ENCODE peak calls at places on chromosomes 6 and 20, in ten cellular contexts. One of them, this sample, is unnamed.
A peak's percentile ranks its signal among the peaks of the same experiment; 100 is the strongest.

GRCh38 chr6:7159790-7160525 is 52.2 kb downstream of the RREB1 start:
- DNase-seq in CD4-positive, CD25-positive, alpha-beta regulatory T cell: no peak
- DNase-seq in mesenchymal stem cell: no peak
- DNase-seq in cardiac muscle cell: no peak
- DNase-seq in mesendoderm: no peak
- DNase-seq in heart left ventricle: no peak
- DNase-seq in heart right ventricle: no peak
- DNase-seq in tibial nerve: no peak
- DNase-seq in neuronal stem cell: no peak
- DNase-seq in CD8-positive, alpha-beta memory T cell: no peak
- DNase-seq in this sample: no peak

GRCh38 chr6:106692112-106692822 is 62.9 kb downstream of the QRSL1 start:
- DNase-seq in cardiac muscle cell: peak; percentile 7
- DNase-seq in neuronal stem cell: peak; percentile 20
- DNase-seq in CD4-positive, CD25-positive, alpha-beta regulatory T cell: no peak
- DNase-seq in mesendoderm: peak; percentile 64
- DNase-seq in CD8-positive, alpha-beta memory T cell: no peak
- DNase-seq in tibial nerve: no peak
- DNase-seq in mesenchymal stem cell: peak; percentile 1
- DNase-seq in heart left ventricle: no peak
- DNase-seq in heart right ventricle: no peak
- DNase-seq in this sample: peak; percentile 37

GRCh38 chr6:108653864-108654402 is 93.2 kb downstream of the FOXO3 start:
- DNase-seq in heart left ventricle: peak; percentile 53
- DNase-seq in mesenchymal stem cell: no peak
- DNase-seq in CD8-positive, alpha-beta memory T cell: no peak
- DNase-seq in cardiac muscle cell: peak; percentile 84
- DNase-seq in tibial nerve: peak; percentile 55
- DNase-seq in heart right ventricle: peak; percentile 61
- DNase-seq in mesendoderm: no peak
- DNase-seq in neuronal stem cell: no peak
- DNase-seq in CD4-positive, CD25-positive, alpha-beta regulatory T cell: no peak
- DNase-seq in this sample: no peak

GRCh38 chr6:113860165-113860955 is 3.2 kb downstream of the MARCKS start:
- DNase-seq in mesendoderm: no peak
- DNase-seq in cardiac muscle cell: peak; percentile 66
- DNase-seq in neuronal stem cell: no peak
- DNase-seq in heart right ventricle: peak; percentile 42
- DNase-seq in CD4-positive, CD25-positive, alpha-beta regulatory T cell: no peak
- DNase-seq in heart left ventricle: peak; percentile 52
- DNase-seq in CD8-positive, alpha-beta memory T cell: no peak
- DNase-seq in tibial nerve: peak; percentile 16
- DNase-seq in mesenchymal stem cell: no peak
- DNase-seq in this sample: peak; percentile 85

GRCh38 chr6:87698618-87699017 is 3.4 kb downstream of the AKIRIN2 start:
- DNase-seq in cardiac muscle cell: no peak
- DNase-seq in heart right ventricle: no peak
- DNase-seq in CD4-positive, CD25-positive, alpha-beta regulatory T cell: no peak
- DNase-seq in mesenchymal stem cell: peak; percentile 41
- DNase-seq in neuronal stem cell: no peak
- DNase-seq in CD8-positive, alpha-beta memory T cell: no peak
- DNase-seq in tibial nerve: no peak
- DNase-seq in heart left ventricle: no peak
- DNase-seq in mesendoderm: no peak
- DNase-seq in this sample: no peak

GRCh38 chr20:35908007-35908406 is 46.3 kb downstream of the SCAND1 start:
- DNase-seq in CD8-positive, alpha-beta memory T cell: no peak
- DNase-seq in heart left ventricle: no peak
- DNase-seq in mesendoderm: peak; percentile 26
- DNase-seq in tibial nerve: no peak
- DNase-seq in neuronal stem cell: no peak
- DNase-seq in CD4-positive, CD25-positive, alpha-beta regulatory T cell: no peak
- DNase-seq in heart right ventricle: no peak
- DNase-seq in cardiac muscle cell: no peak
- DNase-seq in mesenchymal stem cell: no peak
- DNase-seq in this sample: no peak

GRCh38 chr6:121686611-121687023 is 251.2 kb downstream of the GJA1 start:
- DNase-seq in mesenchymal stem cell: no peak
- DNase-seq in neuronal stem cell: no peak
- DNase-seq in CD8-positive, alpha-beta memory T cell: no peak
- DNase-seq in CD4-positive, CD25-positive, alpha-beta regulatory T cell: no peak
- DNase-seq in heart right ventricle: peak; percentile 17
- DNase-seq in tibial nerve: no peak
- DNase-seq in cardiac muscle cell: no peak
- DNase-seq in heart left ventricle: no peak
- DNase-seq in mesendoderm: no peak
- DNase-seq in this sample: no peak

GRCh38 chr20:58006346-58007316 is 221.8 kb downstream of the ANKRD60 start:
- DNase-seq in mesenchymal stem cell: no peak
- DNase-seq in CD8-positive, alpha-beta memory T cell: no peak
- DNase-seq in heart right ventricle: no peak
- DNase-seq in neuronal stem cell: no peak
- DNase-seq in heart left ventricle: no peak
- DNase-seq in tibial nerve: no peak
- DNase-seq in mesendoderm: no peak
- DNase-seq in cardiac muscle cell: no peak
- DNase-seq in CD4-positive, CD25-positive, alpha-beta regulatory T cell: no peak
- DNase-seq in this sample: no peak

GRCh38 chr20:577167-577791 is 32.8 kb downstream of the TCF15 start:
- DNase-seq in mesendoderm: peak; percentile 83
- DNase-seq in CD4-positive, CD25-positive, alpha-beta regulatory T cell: no peak
- DNase-seq in mesenchymal stem cell: peak; percentile 12
- DNase-seq in cardiac muscle cell: peak; percentile 40
- DNase-seq in heart left ventricle: no peak
- DNase-seq in tibial nerve: no peak
- DNase-seq in heart right ventricle: no peak
- DNase-seq in neuronal stem cell: no peak
- DNase-seq in CD8-positive, alpha-beta memory T cell: no peak
- DNase-seq in this sample: no peak

GRCh38 chr6:160055378-160055777 is 66.2 kb upstream of the SLC22A1 start:
- DNase-seq in heart right ventricle: no peak
- DNase-seq in heart left ventricle: no peak
- DNase-seq in mesenchymal stem cell: no peak
- DNase-seq in neuronal stem cell: no peak
- DNase-seq in CD4-positive, CD25-positive, alpha-beta regulatory T cell: no peak
- DNase-seq in tibial nerve: no peak
- DNase-seq in CD8-positive, alpha-beta memory T cell: no peak
- DNase-seq in mesendoderm: no peak
- DNase-seq in cardiac muscle cell: no peak
- DNase-seq in this sample: no peak

GRCh38 chr6:167091149-167092107 is 31.5 kb upstream of the CCR6 start:
- DNase-seq in heart right ventricle: peak; percentile 30
- DNase-seq in tibial nerve: no peak
- DNase-seq in neuronal stem cell: no peak
- DNase-seq in heart left ventricle: no peak
- DNase-seq in mesendoderm: no peak
- DNase-seq in mesenchymal stem cell: no peak
- DNase-seq in CD8-positive, alpha-beta memory T cell: peak; percentile 35
- DNase-seq in CD4-positive, CD25-positive, alpha-beta regulatory T cell: peak; percentile 28
- DNase-seq in cardiac muscle cell: no peak
- DNase-seq in this sample: no peak

GRCh38 chr6:167092672-167093339 is 30.1 kb upstream of the CCR6 start:
- DNase-seq in mesendoderm: no peak
- DNase-seq in cardiac muscle cell: no peak
- DNase-seq in neuronal stem cell: no peak
- DNase-seq in CD4-positive, CD25-positive, alpha-beta regulatory T cell: no peak
- DNase-seq in CD8-positive, alpha-beta memory T cell: no peak
- DNase-seq in heart left ventricle: no peak
- DNase-seq in mesenchymal stem cell: no peak
- DNase-seq in tibial nerve: no peak
- DNase-seq in heart right ventricle: no peak
- DNase-seq in this sample: no peak

GRCh38 chr6:167087857-167088256 is 35.0 kb upstream of the CCR6 start:
- DNase-seq in cardiac muscle cell: no peak
- DNase-seq in mesenchymal stem cell: no peak
- DNase-seq in neuronal stem cell: no peak
- DNase-seq in heart right ventricle: no peak
- DNase-seq in CD4-positive, CD25-positive, alpha-beta regulatory T cell: no peak
- DNase-seq in mesendoderm: no peak
- DNase-seq in CD8-positive, alpha-beta memory T cell: no peak
- DNase-seq in tibial nerve: no peak
- DNase-seq in heart left ventricle: no peak
- DNase-seq in this sample: no peak

GRCh38 chr6:167089243-167090142 is 33.4 kb upstream of the CCR6 start:
- DNase-seq in CD4-positive, CD25-positive, alpha-beta regulatory T cell: no peak
- DNase-seq in heart left ventricle: no peak
- DNase-seq in heart right ventricle: no peak
- DNase-seq in tibial nerve: no peak
- DNase-seq in mesendoderm: no peak
- DNase-seq in neuronal stem cell: no peak
- DNase-seq in CD8-positive, alpha-beta memory T cell: no peak
- DNase-seq in cardiac muscle cell: no peak
- DNase-seq in mesenchymal stem cell: no peak
- DNase-seq in this sample: no peak

DNA sequence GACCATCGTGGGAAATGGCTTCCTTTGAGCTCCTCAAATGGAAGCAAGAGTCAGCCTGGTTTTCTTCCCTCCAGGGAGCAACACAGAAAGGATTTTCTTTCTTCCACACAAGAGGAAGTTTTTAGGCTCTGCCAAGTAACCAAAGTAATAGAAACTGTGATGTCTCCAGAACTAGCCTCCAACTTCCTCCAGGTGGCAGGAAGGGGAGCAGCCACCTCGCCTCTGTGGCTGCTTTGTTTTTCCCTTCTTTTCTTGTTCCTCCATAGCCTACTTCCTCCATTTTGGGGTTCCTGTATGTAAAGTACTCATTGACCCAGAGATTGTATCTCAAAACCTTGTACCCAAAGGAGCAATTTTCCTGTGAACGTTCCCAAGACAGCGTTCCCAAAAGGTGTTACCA is 32.7 kb upstream of the CCR6 start:
- DNase-seq in CD8-positive, alpha-beta memory T cell: no peak
- DNase-seq in neuronal stem cell: no peak
- DNase-seq in mesendoderm: no peak
- DNase-seq in heart left ventricle: no peak
- DNase-seq in cardiac muscle cell: no peak
- DNase-seq in heart right ventricle: no peak
- DNase-seq in mesenchymal stem cell: no peak
- DNase-seq in tibial nerve: no peak
- DNase-seq in CD4-positive, CD25-positive, alpha-beta regulatory T cell: no peak
- DNase-seq in this sample: no peak
- H3K4me1 ChIP-seq in CD8-positive, alpha-beta memory T cell: peaks cover 42% of the 10 kb centered on the region
- H3K4me1 ChIP-seq in neuronal stem cell: peaks cover 7% of the 10 kb centered on the region
- H3K4me1 ChIP-seq in mesendoderm: no peaks in the 10 kb centered on the region
- H3K4me1 ChIP-seq in heart left ventricle: no peaks in the 10 kb centered on the region
- H3K4me1 ChIP-seq in cardiac muscle cell: no peaks in the 10 kb centered on the region
- H3K4me1 ChIP-seq in heart right ventricle: peaks cover 10% of the 10 kb centered on the region
- H3K4me1 ChIP-seq in mesenchymal stem cell: no peaks in the 10 kb centered on the region
- H3K4me1 ChIP-seq in tibial nerve: peaks cover 18% of the 10 kb centered on the region
- H3K4me1 ChIP-seq in CD4-positive, CD25-positive, alpha-beta regulatory T cell: peaks cover 53% of the 10 kb centered on the region
- H3K4me1 ChIP-seq in this sample: no peaks in the 10 kb centered on the region

GRCh38 chr20:37524221-37524700 is 3.2 kb downstream of the NNAT start:
- DNase-seq in heart right ventricle: no peak
- DNase-seq in neuronal stem cell: no peak
- DNase-seq in CD8-positive, alpha-beta memory T cell: no peak
- DNase-seq in mesendoderm: no peak
- DNase-seq in heart left ventricle: no peak
- DNase-seq in cardiac muscle cell: no peak
- DNase-seq in CD4-positive, CD25-positive, alpha-beta regulatory T cell: no peak
- DNase-seq in mesenchymal stem cell: no peak
- DNase-seq in tibial nerve: no peak
- DNase-seq in this sample: no peak
- H3K4me1 ChIP-seq in heart right ventricle: peaks cover 79% of the 10 kb centered on the region
- H3K4me1 ChIP-seq in neuronal stem cell: peaks cover 21% of the 10 kb centered on the region
- H3K4me1 ChIP-seq in CD8-positive, alpha-beta memory T cell: peaks cover 41% of the 10 kb centered on the region
- H3K4me1 ChIP-seq in mesendoderm: peaks cover 16% of the 10 kb centered on the region
- H3K4me1 ChIP-seq in heart left ventricle: peaks cover 64% of the 10 kb centered on the region
- H3K4me1 ChIP-seq in cardiac muscle cell: peaks cover 30% of the 10 kb centered on the region
- H3K4me1 ChIP-seq in CD4-positive, CD25-positive, alpha-beta regulatory T cell: peaks cover 44% of the 10 kb centered on the region
- H3K4me1 ChIP-seq in mesenchymal stem cell: peaks cover 42% of the 10 kb centered on the region
- H3K4me1 ChIP-seq in tibial nerve: peaks cover 80% of the 10 kb centered on the region
- H3K4me1 ChIP-seq in this sample: peaks cover 32% of the 10 kb centered on the region

DNA sequence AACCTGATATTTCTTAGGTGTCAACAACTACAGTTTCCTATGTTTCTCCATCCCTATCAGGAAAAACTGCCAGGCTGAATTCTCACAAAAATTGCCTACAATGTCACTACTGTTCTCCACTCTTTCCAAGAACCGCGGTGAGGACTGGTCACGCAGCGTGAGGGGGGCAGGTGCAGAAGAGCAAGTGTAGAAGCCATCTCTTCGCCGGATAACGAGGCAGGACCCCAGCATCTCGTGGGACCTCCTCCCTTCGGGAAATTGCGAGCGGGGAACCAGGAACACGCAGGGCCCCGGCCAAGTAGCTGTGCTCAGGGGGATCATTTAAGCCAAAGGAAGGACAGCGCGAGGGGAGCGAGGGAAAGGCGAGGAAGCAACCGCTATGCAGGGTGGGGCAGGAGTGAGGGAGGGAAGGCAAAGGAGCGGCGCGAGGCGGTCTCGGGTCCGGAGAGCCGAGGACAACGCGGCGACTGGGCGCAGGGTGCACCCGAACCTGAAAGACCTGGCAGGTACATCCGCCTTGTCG is 593 bp downstream of the APMAP start:
- DNase-seq in heart left ventricle: no peak
- DNase-seq in heart right ventricle: peak; percentile 39
- DNase-seq in tibial nerve: no peak
- DNase-seq in CD8-positive, alpha-beta memory T cell: peak; percentile 9
- DNase-seq in cardiac muscle cell: peak; percentile 20
- DNase-seq in neuronal stem cell: no peak
- DNase-seq in mesenchymal stem cell: peak; percentile 44
- DNase-seq in mesendoderm: peak; percentile 30
- DNase-seq in CD4-positive, CD25-positive, alpha-beta regulatory T cell: no peak
- DNase-seq in this sample: peak; percentile 87
- H3K4me1 ChIP-seq in heart left ventricle: peaks cover 31% of the 10 kb centered on the region
- H3K4me1 ChIP-seq in heart right ventricle: peaks cover 52% of the 10 kb centered on the region
- H3K4me1 ChIP-seq in tibial nerve: peaks cover 48% of the 10 kb centered on the region
- H3K4me1 ChIP-seq in CD8-positive, alpha-beta memory T cell: peaks cover 66% of the 10 kb centered on the region
- H3K4me1 ChIP-seq in cardiac muscle cell: peaks cover 8% of the 10 kb centered on the region
- H3K4me1 ChIP-seq in neuronal stem cell: peaks cover 8% of the 10 kb centered on the region
- H3K4me1 ChIP-seq in mesenchymal stem cell: peaks cover 14% of the 10 kb centered on the region
- H3K4me1 ChIP-seq in mesendoderm: no peaks in the 10 kb centered on the region
- H3K4me1 ChIP-seq in CD4-positive, CD25-positive, alpha-beta regulatory T cell: peaks cover 27% of the 10 kb centered on the region
- H3K4me1 ChIP-seq in this sample: peaks cover 72% of the 10 kb centered on the region

GRCh38 chr6:53830356-53830755 is 35.6 kb downstream of the LRRC1 start:
- DNase-seq in heart right ventricle: no peak
- DNase-seq in tibial nerve: no peak
- DNase-seq in mesenchymal stem cell: peak; percentile 28
- DNase-seq in CD8-positive, alpha-beta memory T cell: no peak
- DNase-seq in heart left ventricle: no peak
- DNase-seq in neuronal stem cell: no peak
- DNase-seq in mesendoderm: no peak
- DNase-seq in CD4-positive, CD25-positive, alpha-beta regulatory T cell: no peak
- DNase-seq in cardiac muscle cell: no peak
- DNase-seq in this sample: no peak
- H3K4me1 ChIP-seq in heart right ventricle: peaks cover 26% of the 10 kb centered on the region
- H3K4me1 ChIP-seq in tibial nerve: peaks cover 54% of the 10 kb centered on the region
- H3K4me1 ChIP-seq in mesenchymal stem cell: no peaks in the 10 kb centered on the region
- H3K4me1 ChIP-seq in CD8-positive, alpha-beta memory T cell: no peaks in the 10 kb centered on the region
- H3K4me1 ChIP-seq in heart left ventricle: no peaks in the 10 kb centered on the region
- H3K4me1 ChIP-seq in neuronal stem cell: peaks cover 2% of the 10 kb centered on the region
- H3K4me1 ChIP-seq in mesendoderm: peaks cover 7% of the 10 kb centered on the region
- H3K4me1 ChIP-seq in CD4-positive, CD25-positive, alpha-beta regulatory T cell: no peaks in the 10 kb centered on the region
- H3K4me1 ChIP-seq in cardiac muscle cell: peaks cover 7% of the 10 kb centered on the region
- H3K4me1 ChIP-seq in this sample: no peaks in the 10 kb centered on the region

This sample was measured in left lung.